ENCODE peak calls at places on chromosomes 1 and 21, in ten cellular contexts. Y is germinal center; W is glutamatergic neuron; S is activated T-cell treated with anti-CD3 and anti-CD28 coated beads for 1 hour; T is stomach; M is activated CD4-positive, CD25-positive, alpha-beta regulatory T cell; B is osteoblast; P is LoVo; J is activated CD8-positive, alpha-beta memory T cell treated with anti-CD3 and anti-CD28 coated beads for 1 hour; K is occipital lobe. N is an unnamed sample.

GRCh38 chr21:28684351-28684750 is 308.3 kb downstream of the LTN1 start:
- DNase-seq in Y (no peak), W (no peak), S (no peak), T (no peak), M (no peak), B (no peak), P (no peak), J (no peak), K (no peak), N (no peak)

GRCh38 chr1:74113333-74113732 is 84.6 kb downstream of the LRRIQ3 start:
- DNase-seq in Y (no peak), W (no peak), S (no peak), T (no peak), M (no peak), B (no peak), P (no peak), J (no peak), K (no peak), N (no peak)

GRCh38 chr1:171898956-171899355 is 57.7 kb downstream of the DNM3 start:
- DNase-seq in Y (no peak), W (peak; percentile 44), S (no peak), T (no peak), M (no peak), B (no peak), P (no peak), J (no peak), K (peak; percentile 87), N (no peak)

GRCh38 chr1:150960646-150961045 is 14.0 kb downstream of the CERS2 start:
- DNase-seq in Y (no peak), W (no peak), S (no peak), T (no peak), M (no peak), B (no peak), P (no peak), J (no peak), K (no peak), N (no peak)

GRCh38 chr1:53619811-53620619 is 118.9 kb downstream of the GLIS1 start:
- DNase-seq in Y (no peak), W (no peak), S (no peak), T (peak; percentile 25), M (no peak), B (peak; percentile 71), P (no peak), J (no peak), K (peak; percentile 12), N (no peak)

GRCh38 chr1:28380394-28380793 is 10.9 kb downstream of the PHACTR4 start:
- DNase-seq in Y (no peak), W (no peak), S (no peak), T (no peak), M (no peak), B (no peak), P (no peak), J (no peak), K (no peak), N (no peak)

GRCh38 chr1:7783178-7783711 is 846 bp upstream of the PER3 start:
- DNase-seq in Y (peak; percentile 63), W (peak; percentile 76), S (peak; percentile 30), T (peak; percentile 71), M (peak; percentile 40), B (peak; percentile 97), P (peak; percentile 54), J (no peak), K (peak; percentile 73), N (no peak)

GRCh38 chr1:208387908-208388756 is 143.9 kb upstream of the PLXNA2 start:
- DNase-seq in Y (no peak), W (no peak), S (no peak), T (no peak), M (no peak), B (no peak), P (no peak), J (no peak), K (no peak), N (no peak)

GRCh38 chr1:81682490-81682889 is 118.2 kb upstream of the ADGRL2 start:
- DNase-seq in Y (no peak), W (no peak), S (no peak), T (no peak), M (no peak), B (no peak), P (no peak), J (no peak), K (no peak), N (no peak)

GRCh38 chr21:33789697-33790096 is 125.9 kb downstream of the ATP5PO start:
- DNase-seq in Y (no peak), W (no peak), S (no peak), T (no peak), M (no peak), B (no peak), P (no peak), J (no peak), K (no peak), N (no peak)

GRCh38 chr1:52365091-52365745 is 787 bp downstream of the CC2D1B start:
- DNase-seq in Y (no peak), W (peak; percentile 36), S (no peak), T (peak; percentile 47), M (no peak), B (peak; percentile 95), P (peak; percentile 50), J (no peak), K (peak; percentile 8), N (no peak)

GRCh38 chr1:202957733-202958543 is at the start of gene ADIPOR1:
- DNase-seq in Y (peak; percentile 99), W (peak; percentile 92), S (peak; percentile 89), T (peak; percentile 95), M (peak; percentile 87), B (peak; percentile 100), P (peak; percentile 93), J (peak; percentile 76), K (peak; percentile 87), N (peak; percentile 66)

GRCh38 chr1:20616468-20617156 is 16.6 kb upstream of the PINK1 start:
- DNase-seq in Y (no peak), W (no peak), S (no peak), T (no peak), M (no peak), B (peak; percentile 62), P (no peak), J (no peak), K (no peak), N (no peak)

GRCh38 chr1:34705077-34705476 is 49.8 kb upstream of the GJB5 start:
- DNase-seq in Y (no peak), W (no peak), S (no peak), T (no peak), M (no peak), B (no peak), P (no peak), J (no peak), K (no peak), N (no peak)

GRCh38 chr1:217889401-217889800 is 258.3 kb downstream of the SPATA17 start:
- DNase-seq in Y (no peak), W (peak; percentile 76), S (no peak), T (no peak), M (no peak), B (no peak), P (no peak), J (no peak), K (no peak), N (no peak)

GRCh38 chr1:9400425-9401079 is 107.9 kb downstream of the SPSB1 start:
- DNase-seq in Y (no peak), W (no peak), S (peak; percentile 28), T (peak; percentile 42), M (no peak), B (peak; percentile 77), P (no peak), J (no peak), K (no peak), N (no peak)

GRCh38 chr1:101945884-101946283 is 50.8 kb downstream of the OLFM3 start:
- DNase-seq in Y (no peak), W (no peak), S (no peak), T (no peak), M (no peak), B (no peak), P (no peak), J (no peak), K (no peak), N (no peak)

GRCh38 chr1:88519156-88519555 is 164.9 kb upstream of the PKN2 start:
- DNase-seq in Y (no peak), W (no peak), S (no peak), T (no peak), M (no peak), B (peak; percentile 21), P (no peak), J (no peak), K (no peak), N (no peak)

GRCh38 chr1:5200006-5200405 is 545.6 kb downstream of the AJAP1 start:
- DNase-seq in Y (no peak), W (no peak), S (no peak), T (no peak), M (no peak), B (no peak), P (no peak), J (no peak), K (no peak), N (no peak)

GRCh38 chr21:26819944-26820343 is 25.3 kb downstream of the ADAMTS1 start:
- DNase-seq in Y (no peak), W (no peak), S (no peak), T (no peak), M (no peak), B (no peak), P (no peak), J (no peak), K (no peak), N (no peak)

GRCh38 chr1:232982238-232982944 is 32.0 kb downstream of the NTPCR start:
- DNase-seq in Y (no peak), W (no peak), S (no peak), T (peak; percentile 60), M (no peak), B (peak; percentile 78), P (no peak), J (no peak), K (no peak), N (no peak)

GRCh38 chr1:59045636-59046035 is 251.3 kb upstream of the FGGY start:
- DNase-seq in Y (no peak), W (no peak), S (no peak), T (no peak), M (no peak), B (no peak), P (no peak), J (no peak), K (no peak), N (no peak)

GRCh38 chr1:229786974-229787610 is 161.0 kb downstream of the URB2 start:
- DNase-seq in Y (no peak), W (no peak), S (no peak), T (no peak), M (no peak), B (no peak), P (no peak), J (no peak), K (no peak), N (no peak)

GRCh38 chr1:8448906-8449661 is 131.2 kb downstream of the SLC45A1 start:
- DNase-seq in Y (no peak), W (no peak), S (no peak), T (no peak), M (no peak), B (peak; percentile 80), P (no peak), J (no peak), K (no peak), N (no peak)

GRCh38 chr1:225602590-225603206 is 50.2 kb downstream of the ENAH start:
- DNase-seq in Y (no peak), W (no peak), S (no peak), T (no peak), M (no peak), B (peak; percentile 55), P (no peak), J (no peak), K (no peak), N (no peak)

GRCh38 chr1:172895050-172895460 is 155.7 kb downstream of the TNFSF18 start:
- DNase-seq in Y (peak; percentile 20), W (no peak), S (no peak), T (no peak), M (no peak), B (no peak), P (no peak), J (no peak), K (no peak), N (no peak)

GRCh38 chr1:75265792-75266191 is 131.6 kb downstream of the LHX8 start:
- DNase-seq in Y (peak; percentile 8), W (no peak), S (no peak), T (no peak), M (no peak), B (no peak), P (peak; percentile 47), J (no peak), K (no peak), N (peak; percentile 46)

GRCh38 chr1:245987997-245988392 is 519.1 kb downstream of the SMYD3 start:
- DNase-seq in Y (no peak), W (no peak), S (no peak), T (no peak), M (no peak), B (no peak), P (no peak), J (no peak), K (no peak), N (no peak)